ENCODE peak calls at places on chromosomes 7 and 10, in nine cellular contexts. One of them, this sample, is unnamed.

GRCh38 chr10:23994459-23995046 is 214.4 kb upstream of the KIAA1217 start:
- DNase-seq in cardiac muscle cell: peak; percentile 78
- DNase-seq in GM10248: peak; percentile 49
- DNase-seq in A549: peak; percentile 15
- DNase-seq in brain microvascular endothelial cell: peak; percentile 44
- DNase-seq in RWPE1: peak; percentile 60
- DNase-seq in B cell: no peak
- DNase-seq in breast epithelium: peak; percentile 67
- DNase-seq in gastrocnemius medialis: peak; percentile 62
- DNase-seq in this sample: peak; percentile 75

GRCh38 chr10:523925-524324 is 165.5 kb downstream of the DIP2C start:
- DNase-seq in gastrocnemius medialis: no peak
- DNase-seq in A549: no peak
- DNase-seq in cardiac muscle cell: no peak
- DNase-seq in GM10248: no peak
- DNase-seq in brain microvascular endothelial cell: no peak
- DNase-seq in breast epithelium: no peak
- DNase-seq in B cell: no peak
- DNase-seq in RWPE1: no peak
- DNase-seq in this sample: no peak

GRCh38 chr7:944744-945143 is 9.7 kb downstream of the ADAP1 start:
- DNase-seq in brain microvascular endothelial cell: no peak
- DNase-seq in breast epithelium: no peak
- DNase-seq in GM10248: no peak
- DNase-seq in gastrocnemius medialis: no peak
- DNase-seq in B cell: no peak
- DNase-seq in RWPE1: no peak
- DNase-seq in cardiac muscle cell: no peak
- DNase-seq in A549: no peak
- DNase-seq in this sample: no peak

GRCh38 chr7:80088705-80089104 is 45.9 kb upstream of the GNAI1 start:
- DNase-seq in RWPE1: no peak
- DNase-seq in B cell: no peak
- DNase-seq in A549: no peak
- DNase-seq in cardiac muscle cell: no peak
- DNase-seq in breast epithelium: no peak
- DNase-seq in brain microvascular endothelial cell: no peak
- DNase-seq in gastrocnemius medialis: no peak
- DNase-seq in GM10248: no peak
- DNase-seq in this sample: peak; percentile 16

GRCh38 chr7:120874016-120874415 is 16.1 kb upstream of the TSPAN12 start:
- DNase-seq in gastrocnemius medialis: no peak
- DNase-seq in GM10248: no peak
- DNase-seq in A549: no peak
- DNase-seq in B cell: no peak
- DNase-seq in brain microvascular endothelial cell: no peak
- DNase-seq in cardiac muscle cell: no peak
- DNase-seq in breast epithelium: no peak
- DNase-seq in RWPE1: no peak
- DNase-seq in this sample: no peak

GRCh38 chr7:130960208-130960988 is 226.4 kb upstream of the KLF14 start:
- DNase-seq in brain microvascular endothelial cell: peak; percentile 97
- DNase-seq in gastrocnemius medialis: no peak
- DNase-seq in B cell: peak; percentile 51
- DNase-seq in cardiac muscle cell: no peak
- DNase-seq in A549: peak; percentile 59
- DNase-seq in RWPE1: peak; percentile 65
- DNase-seq in GM10248: peak; percentile 47
- DNase-seq in breast epithelium: no peak
- DNase-seq in this sample: peak; percentile 96

GRCh38 chr10:110758128-110758527 is 113.6 kb upstream of the PDCD4 start:
- DNase-seq in brain microvascular endothelial cell: no peak
- DNase-seq in cardiac muscle cell: no peak
- DNase-seq in gastrocnemius medialis: no peak
- DNase-seq in A549: no peak
- DNase-seq in RWPE1: no peak
- DNase-seq in breast epithelium: no peak
- DNase-seq in B cell: no peak
- DNase-seq in GM10248: no peak
- DNase-seq in this sample: no peak

GRCh38 chr7:35253680-35254495 is at the start of gene TBX20:
- DNase-seq in RWPE1: no peak
- DNase-seq in B cell: peak; percentile 64
- DNase-seq in cardiac muscle cell: peak; percentile 93
- DNase-seq in gastrocnemius medialis: no peak
- DNase-seq in GM10248: no peak
- DNase-seq in brain microvascular endothelial cell: peak; percentile 6
- DNase-seq in A549: peak; percentile 79
- DNase-seq in breast epithelium: no peak
- DNase-seq in this sample: no peak

GRCh38 chr10:109886037-109886787 is 37.1 kb downstream of the XPNPEP1 start:
- DNase-seq in brain microvascular endothelial cell: no peak
- DNase-seq in RWPE1: no peak
- DNase-seq in A549: no peak
- DNase-seq in cardiac muscle cell: no peak
- DNase-seq in B cell: no peak
- DNase-seq in gastrocnemius medialis: peak; percentile 35
- DNase-seq in GM10248: no peak
- DNase-seq in breast epithelium: no peak
- DNase-seq in this sample: no peak

GRCh38 chr10:113019692-113020424 is 69.8 kb downstream of the TCF7L2 start:
- DNase-seq in brain microvascular endothelial cell: no peak
- DNase-seq in gastrocnemius medialis: no peak
- DNase-seq in cardiac muscle cell: peak; percentile 40
- DNase-seq in GM10248: no peak
- DNase-seq in A549: no peak
- DNase-seq in B cell: no peak
- DNase-seq in RWPE1: no peak
- DNase-seq in breast epithelium: no peak
- DNase-seq in this sample: no peak

GRCh38 chr10:69093933-69094332 is 6.0 kb downstream of the SRGN start:
- DNase-seq in gastrocnemius medialis: no peak
- DNase-seq in A549: no peak
- DNase-seq in brain microvascular endothelial cell: no peak
- DNase-seq in RWPE1: no peak
- DNase-seq in cardiac muscle cell: no peak
- DNase-seq in B cell: no peak
- DNase-seq in GM10248: no peak
- DNase-seq in breast epithelium: no peak
- DNase-seq in this sample: peak; percentile 38

GRCh38 chr7:103680161-103681144 is 234.4 kb upstream of the SLC26A5 start:
- DNase-seq in A549: no peak
- DNase-seq in B cell: no peak
- DNase-seq in GM10248: no peak
- DNase-seq in brain microvascular endothelial cell: no peak
- DNase-seq in cardiac muscle cell: peak; percentile 7
- DNase-seq in RWPE1: no peak
- DNase-seq in gastrocnemius medialis: no peak
- DNase-seq in breast epithelium: no peak
- DNase-seq in this sample: no peak

GRCh38 chr10:22500567-22501369 is 155.5 kb downstream of the SPAG6 start:
- DNase-seq in brain microvascular endothelial cell: no peak
- DNase-seq in B cell: no peak
- DNase-seq in cardiac muscle cell: no peak
- DNase-seq in gastrocnemius medialis: no peak
- DNase-seq in RWPE1: no peak
- DNase-seq in GM10248: no peak
- DNase-seq in A549: no peak
- DNase-seq in breast epithelium: no peak
- DNase-seq in this sample: no peak

GRCh38 chr10:91208645-91209044 is 11.8 kb upstream of the PCGF5 start:
- DNase-seq in breast epithelium: no peak
- DNase-seq in brain microvascular endothelial cell: no peak
- DNase-seq in gastrocnemius medialis: no peak
- DNase-seq in RWPE1: no peak
- DNase-seq in A549: no peak
- DNase-seq in cardiac muscle cell: no peak
- DNase-seq in GM10248: no peak
- DNase-seq in B cell: no peak
- DNase-seq in this sample: no peak
- TF ChIP-seq CTCF in breast epithelium: no peak
- TF ChIP-seq CTCF in brain microvascular endothelial cell: no peak
- TF ChIP-seq CTCF in gastrocnemius medialis: no peak
- TF ChIP-seq CTCF in RWPE1: no peak
- TF ChIP-seq CTCF in A549: no peak
- TF ChIP-seq CTCF in cardiac muscle cell: no peak
- TF ChIP-seq CTCF in GM10248: no peak
- TF ChIP-seq CTCF in B cell: no peak
- TF ChIP-seq CTCF in this sample: no peak

DNA sequence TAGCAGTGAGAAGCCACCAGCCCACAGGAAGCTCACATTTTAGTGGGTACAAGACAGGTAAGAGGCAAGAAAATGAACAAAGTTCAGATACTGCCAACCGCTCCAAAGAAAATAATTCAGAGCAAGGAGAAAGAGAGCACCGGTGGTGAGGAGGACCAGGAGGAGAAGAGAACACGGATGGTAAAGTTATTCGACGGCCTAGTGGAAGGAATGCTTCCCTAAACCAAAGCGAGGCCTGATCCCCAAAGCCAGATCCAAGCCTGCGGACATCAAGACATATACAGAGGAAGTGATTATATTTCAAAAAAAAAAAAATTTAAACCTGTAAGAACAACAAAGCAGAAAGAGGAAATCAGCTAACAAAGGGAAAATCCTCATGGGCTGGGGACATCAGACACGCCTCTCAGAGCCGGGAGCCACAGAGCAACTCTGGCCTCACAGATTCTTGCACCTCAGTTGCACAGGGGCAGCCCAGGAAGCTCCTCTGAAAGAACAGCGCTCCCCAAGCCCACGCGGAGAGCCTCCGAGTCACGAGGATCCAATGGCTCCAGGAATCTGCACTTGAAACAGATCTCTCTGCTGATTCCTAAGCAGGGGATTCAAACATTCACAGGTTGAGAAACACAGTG is 213.4 kb upstream of the MGMT start:
- DNase-seq in cardiac muscle cell: no peak
- DNase-seq in A549: no peak
- DNase-seq in gastrocnemius medialis: no peak
- DNase-seq in brain microvascular endothelial cell: no peak
- DNase-seq in breast epithelium: no peak
- DNase-seq in GM10248: no peak
- DNase-seq in RWPE1: no peak
- DNase-seq in B cell: no peak
- DNase-seq in this sample: no peak
- TF ChIP-seq CTCF in cardiac muscle cell: no peak
- TF ChIP-seq CTCF in A549: no peak
- TF ChIP-seq CTCF in gastrocnemius medialis: no peak
- TF ChIP-seq CTCF in brain microvascular endothelial cell: no peak
- TF ChIP-seq CTCF in breast epithelium: no peak
- TF ChIP-seq CTCF in GM10248: no peak
- TF ChIP-seq CTCF in RWPE1: no peak
- TF ChIP-seq CTCF in B cell: no peak
- TF ChIP-seq CTCF in this sample: no peak

GRCh38 chr7:50069613-50070012 is 23.4 kb downstream of the ZPBP start:
- DNase-seq in B cell: no peak
- DNase-seq in GM10248: peak; percentile 18
- DNase-seq in cardiac muscle cell: no peak
- DNase-seq in breast epithelium: no peak
- DNase-seq in gastrocnemius medialis: no peak
- DNase-seq in RWPE1: peak; percentile 26
- DNase-seq in brain microvascular endothelial cell: no peak
- DNase-seq in A549: no peak
- DNase-seq in this sample: peak; percentile 30

GRCh38 chr7:50068026-50068425 is 25.0 kb downstream of the ZPBP start:
- DNase-seq in cardiac muscle cell: no peak
- DNase-seq in brain microvascular endothelial cell: no peak
- DNase-seq in B cell: no peak
- DNase-seq in breast epithelium: no peak
- DNase-seq in gastrocnemius medialis: no peak
- DNase-seq in GM10248: no peak
- DNase-seq in A549: peak; percentile 13
- DNase-seq in RWPE1: peak; percentile 20
- DNase-seq in this sample: peak; percentile 35

GRCh38 chr7:50073093-50073492 is 20.0 kb downstream of the ZPBP start:
- DNase-seq in brain microvascular endothelial cell: no peak
- DNase-seq in breast epithelium: no peak
- DNase-seq in gastrocnemius medialis: no peak
- DNase-seq in cardiac muscle cell: no peak
- DNase-seq in B cell: no peak
- DNase-seq in A549: no peak
- DNase-seq in RWPE1: no peak
- DNase-seq in GM10248: no peak
- DNase-seq in this sample: no peak

DNA sequence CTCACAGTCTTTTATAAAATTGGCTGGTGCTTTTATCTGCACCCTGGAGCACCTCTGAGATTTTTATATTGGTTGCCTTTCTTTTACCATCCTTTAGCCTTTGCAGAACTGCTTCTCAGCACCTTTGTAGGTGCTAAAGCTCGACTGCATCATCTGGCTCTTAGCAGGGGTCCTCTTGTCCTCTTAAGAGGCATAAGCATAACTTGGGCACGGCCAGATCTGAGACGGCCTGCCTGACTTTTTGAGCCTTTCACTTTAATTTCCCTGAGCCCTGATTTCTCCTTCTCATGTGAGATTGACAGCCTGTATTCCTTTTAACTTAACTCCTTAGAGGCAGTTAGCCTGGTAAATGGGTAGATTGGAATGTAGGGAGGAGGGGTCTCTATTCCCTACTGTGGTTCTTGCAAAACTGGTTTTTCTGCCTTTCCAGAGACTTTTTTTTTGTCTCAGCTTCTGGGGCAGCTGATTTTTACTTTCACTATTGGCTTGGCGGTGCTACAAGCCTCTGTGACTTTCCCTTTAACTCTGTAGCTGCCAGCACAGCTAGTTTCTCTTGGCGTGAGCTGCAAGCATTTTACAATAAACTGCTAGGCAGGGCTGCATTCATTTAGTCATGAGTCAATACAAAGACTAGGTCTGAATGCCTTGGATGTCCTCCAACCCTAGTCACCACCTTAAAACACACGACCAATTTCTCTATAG is 24.0 kb downstream of the ZPBP start:
- DNase-seq in A549: no peak
- DNase-seq in B cell: no peak
- DNase-seq in brain microvascular endothelial cell: peak; percentile 42
- DNase-seq in breast epithelium: no peak
- DNase-seq in cardiac muscle cell: no peak
- DNase-seq in RWPE1: peak; percentile 66
- DNase-seq in gastrocnemius medialis: no peak
- DNase-seq in GM10248: no peak
- DNase-seq in this sample: peak; percentile 61
- TF ChIP-seq CTCF in A549: no peak
- TF ChIP-seq CTCF in B cell: no peak
- TF ChIP-seq CTCF in brain microvascular endothelial cell: no peak
- TF ChIP-seq CTCF in breast epithelium: no peak
- TF ChIP-seq CTCF in cardiac muscle cell: no peak
- TF ChIP-seq CTCF in RWPE1: no peak
- TF ChIP-seq CTCF in gastrocnemius medialis: no peak
- TF ChIP-seq CTCF in GM10248: no peak
- TF ChIP-seq CTCF in this sample: no peak

DNA sequence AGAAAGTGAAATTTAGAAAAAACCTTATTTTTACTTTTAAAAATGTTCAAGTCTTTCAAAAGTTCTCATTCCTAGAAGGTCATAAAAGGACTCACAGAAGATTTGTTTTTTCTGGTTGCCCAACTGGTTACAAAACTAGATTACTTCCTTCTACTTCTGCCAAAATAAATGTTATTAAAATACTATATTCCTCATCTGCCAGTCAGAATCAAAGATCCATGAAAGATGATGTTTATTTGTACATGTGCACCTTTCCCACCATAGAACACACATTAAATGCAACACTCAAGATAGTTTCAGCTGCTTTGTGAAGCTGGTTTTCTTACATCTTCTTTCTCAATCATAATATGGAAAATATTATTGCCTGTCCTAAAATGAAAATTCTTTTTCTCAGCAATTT is 465.4 kb downstream of the ETV1 start:
- DNase-seq in GM10248: no peak
- DNase-seq in B cell: no peak
- DNase-seq in cardiac muscle cell: no peak
- DNase-seq in A549: no peak
- DNase-seq in breast epithelium: no peak
- DNase-seq in brain microvascular endothelial cell: no peak
- DNase-seq in RWPE1: no peak
- DNase-seq in gastrocnemius medialis: no peak
- DNase-seq in this sample: peak; percentile 41
- TF ChIP-seq CTCF in GM10248: no peak
- TF ChIP-seq CTCF in B cell: no peak
- TF ChIP-seq CTCF in cardiac muscle cell: no peak
- TF ChIP-seq CTCF in A549: no peak
- TF ChIP-seq CTCF in breast epithelium: no peak
- TF ChIP-seq CTCF in brain microvascular endothelial cell: no peak
- TF ChIP-seq CTCF in RWPE1: no peak
- TF ChIP-seq CTCF in gastrocnemius medialis: no peak
- TF ChIP-seq CTCF in this sample: no peak

This sample was measured in MCF 10A.